ENCODE peak calls at places on chromosomes 1 and 21, in four cellular contexts. F is A549, B is transverse colon, Y is esophagus muscularis mucosa. M is an unnamed sample. For H3K9me3, the result is how much of the 10 kb centered on the place peaks cover.

GRCh38 chr1:18962121-18962721 is 5.7 kb upstream of the IFFO2 start:
- DNase-seq in F (no peak), Y (no peak), B (peak), M (peak)

GRCh38 chr1:59357645-59358044 is 60.8 kb downstream of the FGGY start:
- DNase-seq in Y (no peak), F (no peak), B (no peak), M (no peak)

GRCh38 chr1:25922064-25922632 is 15.9 kb upstream of the STMN1 start:
- DNase-seq in F (no peak), Y (no peak), B (no peak), M (no peak)

GRCh38 chr1:23403735-23404486 is 20.6 kb downstream of the TCEA3 start:
- DNase-seq in B (peak), F (peak), Y (peak), M (peak)

GRCh38 chr1:233665575-233666270 is 51.8 kb downstream of the KCNK1 start:
- DNase-seq in B (no peak), Y (no peak), F (no peak), M (no peak)

GRCh38 chr1:248811514-248812490 is 13.9 kb downstream of the SH3BP5L start:
- DNase-seq in F (peak), Y (no peak), B (no peak), M (no peak)

GRCh38 chr1:195745170-195746009 is 862.9 kb downstream of the KCNT2 start:
- DNase-seq in F (no peak), B (no peak), Y (no peak), M (no peak)

GRCh38 chr1:30652151-30652915 is 71.1 kb downstream of the MATN1 start:
- DNase-seq in Y (no peak), F (no peak), B (no peak), M (no peak)

GRCh38 chr1:960371-961131 is at the start of gene KLHL17:
- DNase-seq in F (peak), B (peak), Y (no peak), M (peak)

GRCh38 chr1:192439373-192440025 is 122.7 kb downstream of the RGS21 start:
- DNase-seq in B (no peak), Y (no peak), F (peak), M (no peak)

GRCh38 chr1:103106426-103107321 is 1.6 kb downstream of the COL11A1 start:
- DNase-seq in B (no peak), F (peak), Y (no peak), M (peak)

GRCh38 chr21:38712076-38712475 is 93.7 kb upstream of the ETS2 start:
- DNase-seq in B (peak), F (peak), Y (no peak), M (no peak)

GRCh38 chr1:33222381-33222780 is 33.9 kb upstream of the ZNF362 start:
- DNase-seq in F (no peak), B (no peak), Y (peak), M (no peak)

GRCh38 chr1:32330558-32331127 is 5.4 kb downstream of the MARCKSL1 start:
- DNase-seq in Y (no peak), B (no peak), F (no peak), M (no peak)

GRCh38 chr1:197618065-197618464 is 157.2 kb downstream of the DENND1B start:
- DNase-seq in Y (no peak), F (no peak), B (no peak), M (no peak)

GRCh38 chr1:152309955-152310354 is 15.1 kb downstream of the FLG start:
- DNase-seq in B (no peak), Y (no peak), F (no peak), M (no peak)
- H3K9me3 ChIP-seq in B (under half), Y (under half), F (under half), M (under half)

DNA sequence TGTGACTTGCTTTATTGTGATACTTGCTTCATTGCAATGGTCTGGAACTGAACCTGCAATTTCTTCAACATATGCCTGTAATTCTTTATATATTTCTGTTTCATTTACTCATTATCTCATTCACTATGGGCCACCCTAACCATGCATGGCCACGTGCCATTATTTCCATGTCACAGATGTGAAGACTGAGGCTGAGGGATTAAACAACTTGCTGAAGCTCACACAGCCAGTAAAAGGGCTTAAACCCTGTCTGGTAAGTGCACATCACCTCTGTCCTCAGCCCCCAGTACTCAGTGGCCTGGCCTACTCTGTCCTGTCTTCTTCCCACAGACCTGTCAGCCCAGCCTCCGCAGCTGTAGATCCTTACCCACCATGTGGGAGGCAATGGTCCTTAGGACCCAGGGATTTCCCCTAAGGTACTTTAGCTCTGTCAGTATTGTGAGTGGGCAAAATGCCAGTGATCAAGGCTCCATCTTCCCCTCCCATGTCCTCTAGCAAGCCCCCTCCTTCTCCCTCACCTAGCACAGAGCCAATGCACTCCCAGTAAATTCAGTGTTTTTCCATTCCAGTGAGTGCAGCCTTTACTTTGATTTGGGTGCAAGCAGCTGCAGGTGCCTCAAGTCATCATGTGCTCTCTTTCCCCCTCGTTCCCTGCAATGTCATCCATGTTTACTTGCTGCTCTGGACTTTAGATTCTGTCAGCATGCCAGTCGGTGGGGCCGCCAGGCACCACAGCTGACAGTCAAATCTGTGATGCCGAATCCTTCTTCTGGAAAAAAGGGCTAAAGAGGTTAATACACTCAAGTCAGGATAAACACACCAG is 228.2 kb upstream of the PROX1 start:
- DNase-seq in F (no peak), B (peak), Y (no peak), M (no peak)
- TF ChIP-seq EP300 in F (no peak), B (no peak), Y (no peak), M (no peak)

DNA sequence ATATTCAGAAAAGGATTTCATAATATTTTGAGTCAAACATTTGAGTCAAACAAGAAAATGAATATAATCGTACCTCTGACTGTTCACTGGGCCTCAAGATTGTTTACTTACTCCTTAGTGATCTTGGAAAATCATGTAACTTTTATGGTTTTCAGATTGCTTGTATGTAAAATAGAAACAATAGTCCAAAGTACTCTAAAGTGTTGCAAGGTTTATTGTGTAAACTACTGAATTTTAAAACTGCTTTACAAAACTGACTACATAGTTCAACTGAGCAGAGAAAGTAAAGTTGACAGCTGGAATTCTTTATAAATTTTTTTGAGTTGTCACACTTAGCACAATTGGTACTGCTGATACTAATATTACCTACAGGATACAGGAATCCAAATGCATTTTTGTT is 931.0 kb downstream of the NCAM2 start:
- DNase-seq in F (no peak), Y (no peak), B (no peak), M (no peak)
- H3K9me3 ChIP-seq in F (under half), Y (under half), B (under half), M (under half)

DNA sequence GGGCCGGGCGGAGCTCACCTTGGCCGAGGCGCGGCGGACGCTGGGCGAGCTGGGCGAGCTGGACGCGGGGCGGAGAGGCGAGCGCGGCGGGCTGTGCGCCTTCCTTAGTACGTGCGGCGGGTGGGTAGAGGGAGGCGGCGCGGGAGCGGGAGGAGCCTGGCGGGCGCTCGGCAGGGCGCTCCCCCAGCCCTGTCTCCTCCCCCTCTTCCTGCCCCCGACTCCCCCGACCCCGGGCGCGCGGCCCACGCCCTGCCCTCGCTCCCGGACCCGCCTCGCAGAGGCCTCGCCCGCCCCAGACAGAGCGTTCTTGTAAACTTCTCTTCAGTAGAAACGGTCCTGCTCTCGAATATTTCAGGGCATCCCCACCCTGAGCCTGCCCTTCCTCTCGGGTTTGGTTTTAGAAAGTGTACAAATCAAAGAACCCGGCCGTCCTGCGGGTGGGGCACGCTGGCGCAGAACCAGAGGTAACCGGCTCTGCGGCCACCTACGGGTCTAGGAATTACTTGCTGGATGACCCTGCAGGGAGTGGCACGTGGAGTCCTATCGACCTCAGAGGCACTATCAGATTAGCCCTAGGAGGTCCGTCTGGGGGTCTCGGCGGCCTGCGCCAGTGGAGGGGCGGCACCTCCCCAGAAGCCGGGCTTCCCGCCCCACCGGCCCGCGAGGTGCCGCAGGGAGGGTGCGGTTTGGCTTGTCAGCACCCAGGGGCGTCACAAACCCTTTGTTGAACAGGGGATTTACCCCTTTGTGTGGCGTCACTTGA is at the start of gene S100A10:
- DNase-seq in B (peak), Y (peak), F (peak), M (peak)
- TF ChIP-seq EP300 in B (no peak), Y (no peak), F (no peak), M (no peak)

DNA sequence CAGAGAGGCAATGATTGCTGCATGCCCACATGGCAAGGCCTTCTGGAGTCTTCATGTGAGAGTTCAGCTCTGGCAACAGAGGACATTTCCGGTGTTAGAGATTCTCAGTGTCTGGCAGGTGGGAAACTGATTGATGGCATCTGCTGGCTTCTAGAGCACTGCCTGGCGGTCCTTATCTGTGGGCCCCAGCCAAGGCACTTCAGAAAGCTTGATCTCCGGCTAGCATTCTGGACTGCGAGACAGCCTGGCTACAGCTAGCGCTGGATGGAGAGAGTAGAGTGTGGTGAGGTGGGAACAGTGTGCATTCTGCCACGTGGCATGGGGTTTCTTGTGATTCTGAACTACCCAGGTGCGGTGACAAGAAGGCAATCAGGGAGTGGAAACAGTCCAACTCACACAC is 9.4 kb downstream of the ZNF678 start:
- DNase-seq in Y (no peak), B (no peak), F (no peak), M (no peak)
- H3K9me3 ChIP-seq in Y (under half), B (under half), F (under half), M (under half)

DNA sequence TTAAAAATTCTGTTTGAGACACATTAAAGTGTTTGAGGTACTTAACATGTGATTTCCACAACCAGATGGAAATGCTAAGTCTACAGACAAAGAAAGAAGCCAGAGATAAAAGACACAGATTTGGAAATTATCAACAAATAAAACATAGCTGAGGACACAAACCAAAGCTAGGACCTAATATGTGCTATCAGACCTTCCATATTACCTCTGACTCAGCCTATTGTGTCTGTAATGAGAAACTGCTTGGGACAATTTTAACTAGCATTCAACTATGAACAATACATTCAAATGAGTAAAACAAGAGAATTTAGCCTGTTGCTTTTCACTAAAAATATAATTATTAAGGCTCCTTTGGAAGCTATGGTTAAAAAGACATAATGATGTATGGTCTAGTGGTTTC is 54.6 kb downstream of the WNT2B start:
- DNase-seq in F (no peak), Y (no peak), B (no peak), M (no peak)
- TF ChIP-seq EP300 in F (no peak), Y (no peak), B (no peak), M (no peak)

DNA sequence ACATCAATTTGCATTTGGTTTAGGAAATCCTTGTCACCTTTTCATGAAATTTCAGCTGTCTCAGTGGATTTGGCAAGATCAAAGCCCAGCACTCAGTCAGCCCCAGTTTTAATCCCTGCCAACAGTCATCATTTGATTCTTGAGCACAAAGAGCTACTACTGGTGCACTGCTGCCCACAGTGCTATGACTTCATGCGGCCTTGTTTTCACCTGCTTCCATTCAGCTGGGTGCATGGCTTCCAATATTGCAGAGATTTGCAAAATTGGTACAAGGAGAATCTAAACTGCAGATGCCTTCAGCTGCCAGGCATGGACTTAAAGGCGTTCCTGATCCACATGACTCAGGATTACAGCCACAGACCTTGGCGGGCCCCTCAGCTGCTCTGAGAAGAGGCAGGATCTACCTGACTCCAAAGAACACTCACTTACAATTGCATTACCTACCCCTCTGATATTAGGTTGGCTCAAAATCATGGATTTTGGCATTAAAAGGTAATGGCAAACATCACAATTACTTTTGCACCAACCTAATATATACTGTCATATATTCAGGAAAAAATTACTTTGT is 259.1 kb downstream of the DSCAM start:
- DNase-seq in Y (no peak), F (no peak), B (no peak), M (no peak)
- H3K9me3 ChIP-seq in Y (under half), F (under half), B (under half), M (under half)

GRCh38 chr1:42846257-42847110 is at the start of gene ZNF691:
- DNase-seq in B (peak), Y (peak), F (peak), M (peak)
- TF ChIP-seq EP300 in B (no peak), Y (no peak), F (no peak), M (peak)

M was measured in tibial nerve.